ENCODE peak calls at places on chromosome 11, in four cellular contexts. One of them, this sample, is unnamed.

GRCh38 chr11:75311858-75312288 is 39.6 kb downstream of the ARRB1 start:
- DNase-seq in adrenal gland: peak; percentile 46
- DNase-seq in CD4-positive, CD25-positive, alpha-beta regulatory T cell: no peak
- DNase-seq in GDM1: no peak
- DNase-seq in this sample: peak; percentile 88

GRCh38 chr11:107598225-107599139 is 7.5 kb downstream of the ELMOD1 start:
- DNase-seq in adrenal gland: no peak
- DNase-seq in CD4-positive, CD25-positive, alpha-beta regulatory T cell: no peak
- DNase-seq in GDM1: no peak
- DNase-seq in this sample: no peak

GRCh38 chr11:60872952-60873524 is 5.7 kb downstream of the ZP1 start:
- DNase-seq in adrenal gland: peak; percentile 45
- DNase-seq in CD4-positive, CD25-positive, alpha-beta regulatory T cell: no peak
- DNase-seq in GDM1: no peak
- DNase-seq in this sample: no peak

GRCh38 chr11:74037309-74037708 is 28.4 kb upstream of the UCP3 start:
- DNase-seq in adrenal gland: no peak
- DNase-seq in CD4-positive, CD25-positive, alpha-beta regulatory T cell: no peak
- DNase-seq in GDM1: no peak
- DNase-seq in this sample: no peak

GRCh38 chr11:124832571-124832970 is 32.4 kb upstream of the MSANTD2 start:
- DNase-seq in adrenal gland: no peak
- DNase-seq in CD4-positive, CD25-positive, alpha-beta regulatory T cell: no peak
- DNase-seq in GDM1: no peak
- DNase-seq in this sample: no peak

GRCh38 chr11:29913352-29913751 is 103.5 kb downstream of the KCNA4 start:
- DNase-seq in adrenal gland: no peak
- DNase-seq in CD4-positive, CD25-positive, alpha-beta regulatory T cell: no peak
- DNase-seq in GDM1: no peak
- DNase-seq in this sample: no peak

GRCh38 chr11:120752668-120753067 is 241.1 kb downstream of the GRIK4 start:
- DNase-seq in adrenal gland: no peak
- DNase-seq in CD4-positive, CD25-positive, alpha-beta regulatory T cell: no peak
- DNase-seq in GDM1: no peak
- DNase-seq in this sample: no peak

GRCh38 chr11:66333220-66333877 is 2.9 kb downstream of the RIN1 start:
- DNase-seq in adrenal gland: no peak
- DNase-seq in CD4-positive, CD25-positive, alpha-beta regulatory T cell: no peak
- DNase-seq in GDM1: no peak
- DNase-seq in this sample: no peak

GRCh38 chr11:72641900-72642814 is 32.1 kb downstream of the PDE2A start:
- DNase-seq in adrenal gland: peak; percentile 59
- DNase-seq in CD4-positive, CD25-positive, alpha-beta regulatory T cell: no peak
- DNase-seq in GDM1: no peak
- DNase-seq in this sample: peak; percentile 51

GRCh38 chr11:114987171-114987760 is 308.9 kb downstream of the NXPE2 start:
- DNase-seq in adrenal gland: no peak
- DNase-seq in CD4-positive, CD25-positive, alpha-beta regulatory T cell: no peak
- DNase-seq in GDM1: no peak
- DNase-seq in this sample: no peak

GRCh38 chr11:116078101-116078561 is 573.9 kb upstream of the CADM1 start:
- DNase-seq in adrenal gland: no peak
- DNase-seq in CD4-positive, CD25-positive, alpha-beta regulatory T cell: no peak
- DNase-seq in GDM1: no peak
- DNase-seq in this sample: no peak

GRCh38 chr11:72821221-72821919 is 7.2 kb downstream of the ATG16L2 start:
- DNase-seq in adrenal gland: peak; percentile 42
- DNase-seq in CD4-positive, CD25-positive, alpha-beta regulatory T cell: no peak
- DNase-seq in GDM1: no peak
- DNase-seq in this sample: no peak

GRCh38 chr11:34317038-34317360 is 40.8 kb downstream of the ABTB2 start:
- DNase-seq in adrenal gland: no peak
- DNase-seq in CD4-positive, CD25-positive, alpha-beta regulatory T cell: no peak
- DNase-seq in GDM1: no peak
- DNase-seq in this sample: no peak

GRCh38 chr11:75023446-75024067 is 34.8 kb downstream of the NEU3 start:
- DNase-seq in adrenal gland: no peak
- DNase-seq in CD4-positive, CD25-positive, alpha-beta regulatory T cell: no peak
- DNase-seq in GDM1: no peak
- DNase-seq in this sample: no peak

GRCh38 chr11:1938343-1939005 is 8.7 kb upstream of the MRPL23 start:
- DNase-seq in adrenal gland: peak; percentile 11
- DNase-seq in CD4-positive, CD25-positive, alpha-beta regulatory T cell: no peak
- DNase-seq in GDM1: no peak
- DNase-seq in this sample: peak; percentile 14

GRCh38 chr11:36564376-36565032 is 3.3 kb upstream of the RAG1 start:
- DNase-seq in adrenal gland: peak; percentile 55
- DNase-seq in CD4-positive, CD25-positive, alpha-beta regulatory T cell: peak; percentile 23
- DNase-seq in GDM1: peak; percentile 13
- DNase-seq in this sample: no peak

GRCh38 chr11:128388182-128388815 is 199.1 kb downstream of the ETS1 start:
- DNase-seq in adrenal gland: no peak
- DNase-seq in CD4-positive, CD25-positive, alpha-beta regulatory T cell: no peak
- DNase-seq in GDM1: no peak
- DNase-seq in this sample: no peak

GRCh38 chr11:110028904-110029303 is 64.3 kb upstream of the ZC3H12C start:
- DNase-seq in adrenal gland: no peak
- DNase-seq in CD4-positive, CD25-positive, alpha-beta regulatory T cell: no peak
- DNase-seq in GDM1: no peak
- DNase-seq in this sample: no peak

GRCh38 chr11:71094296-71095077 is 157.9 kb downstream of the SHANK2 start:
- DNase-seq in adrenal gland: no peak
- DNase-seq in CD4-positive, CD25-positive, alpha-beta regulatory T cell: no peak
- DNase-seq in GDM1: no peak
- DNase-seq in this sample: no peak

GRCh38 chr11:62560566-62561103 is 13.1 kb downstream of the EEF1G start:
- DNase-seq in adrenal gland: peak; percentile 89
- DNase-seq in CD4-positive, CD25-positive, alpha-beta regulatory T cell: peak; percentile 72
- DNase-seq in GDM1: peak; percentile 46
- DNase-seq in this sample: peak; percentile 82

GRCh38 chr11:30504468-30504867 is 81.7 kb downstream of the MPPED2 start:
- DNase-seq in adrenal gland: no peak
- DNase-seq in CD4-positive, CD25-positive, alpha-beta regulatory T cell: no peak
- DNase-seq in GDM1: no peak
- DNase-seq in this sample: no peak

GRCh38 chr11:88231894-88232482 is 56.7 kb upstream of the RAB38 start:
- DNase-seq in adrenal gland: peak; percentile 26
- DNase-seq in CD4-positive, CD25-positive, alpha-beta regulatory T cell: peak; percentile 16
- DNase-seq in GDM1: peak; percentile 2
- DNase-seq in this sample: no peak

GRCh38 chr11:87726511-87726910 is 448.7 kb downstream of the RAB38 start:
- DNase-seq in adrenal gland: no peak
- DNase-seq in CD4-positive, CD25-positive, alpha-beta regulatory T cell: no peak
- DNase-seq in GDM1: no peak
- DNase-seq in this sample: no peak

GRCh38 chr11:96123301-96123700 is 199.4 kb upstream of the MTMR2 start:
- DNase-seq in adrenal gland: no peak
- DNase-seq in CD4-positive, CD25-positive, alpha-beta regulatory T cell: no peak
- DNase-seq in GDM1: no peak
- DNase-seq in this sample: no peak

GRCh38 chr11:128859563-128860441 is 7.3 kb downstream of the KCNJ1 start:
- DNase-seq in adrenal gland: peak; percentile 74
- DNase-seq in CD4-positive, CD25-positive, alpha-beta regulatory T cell: peak; percentile 70
- DNase-seq in GDM1: no peak
- DNase-seq in this sample: peak; percentile 76

GRCh38 chr11:115939726-115940421 is 435.7 kb upstream of the CADM1 start:
- DNase-seq in adrenal gland: no peak
- DNase-seq in CD4-positive, CD25-positive, alpha-beta regulatory T cell: no peak
- DNase-seq in GDM1: no peak
- DNase-seq in this sample: no peak

GRCh38 chr11:119433369-119433749 is 10.4 kb upstream of the THY1 start:
- DNase-seq in adrenal gland: no peak
- DNase-seq in CD4-positive, CD25-positive, alpha-beta regulatory T cell: no peak
- DNase-seq in GDM1: no peak
- DNase-seq in this sample: no peak

GRCh38 chr11:67695606-67696005 is 21.2 kb upstream of the ALDH3B2 start:
- DNase-seq in adrenal gland: no peak
- DNase-seq in CD4-positive, CD25-positive, alpha-beta regulatory T cell: no peak
- DNase-seq in GDM1: no peak
- DNase-seq in this sample: no peak

GRCh38 chr11:45178890-45179663 is 32.6 kb downstream of the PRDM11 start:
- DNase-seq in adrenal gland: no peak
- DNase-seq in CD4-positive, CD25-positive, alpha-beta regulatory T cell: no peak
- DNase-seq in GDM1: no peak
- DNase-seq in this sample: no peak

GRCh38 chr11:22432331-22433065 is 94.3 kb downstream of the SLC17A6 start:
- DNase-seq in adrenal gland: peak; percentile 19
- DNase-seq in CD4-positive, CD25-positive, alpha-beta regulatory T cell: no peak
- DNase-seq in GDM1: no peak
- DNase-seq in this sample: peak; percentile 40

This sample was measured in left ventricle myocardium inferior.